ENCODE peak calls at places on chromosome 10, in five cellular contexts. X, L, J, O and H are unnamed samples.

GRCh38 chr10:116287906-116288501 is 15.0 kb upstream of the GFRA1 start:
- DNase-seq in X (no peak), L (peak), J (peak), O (no peak), H (peak)

GRCh38 chr10:120539076-120539475 is 82.0 kb downstream of the PLPP4 start:
- DNase-seq in X (no peak), L (peak), J (no peak), O (no peak), H (no peak)

GRCh38 chr10:118571123-118571522 is 24.3 kb downstream of the PRLHR start:
- DNase-seq in X (no peak), L (no peak), J (no peak), O (no peak), H (no peak)

GRCh38 chr10:35336084-35336831 is at the start of gene CCNY:
- DNase-seq in X (no peak), L (peak), J (no peak), O (peak), H (peak)

GRCh38 chr10:5582736-5583135 is 58.0 kb downstream of the CALML3 start:
- DNase-seq in X (no peak), L (no peak), J (no peak), O (no peak), H (no peak)

GRCh38 chr10:49106451-49106850 is 8.9 kb downstream of the VSTM4 start:
- DNase-seq in X (no peak), L (no peak), J (no peak), O (peak), H (peak)

GRCh38 chr10:6145414-6145978 is 56.7 kb downstream of the RBM17 start:
- DNase-seq in X (no peak), L (peak), J (no peak), O (no peak), H (no peak)

GRCh38 chr10:111648046-111648445 is 535.5 kb downstream of the GPAM start:
- DNase-seq in X (no peak), L (no peak), J (no peak), O (no peak), H (peak)

GRCh38 chr10:62467509-62467908 is 93.3 kb downstream of the ZNF365 start:
- DNase-seq in X (peak), L (no peak), J (peak), O (no peak), H (no peak)

GRCh38 chr10:12056758-12057157 is 12.0 kb upstream of the DHTKD1 start:
- DNase-seq in X (no peak), L (no peak), J (no peak), O (no peak), H (no peak)

GRCh38 chr10:21234761-21235160 is 290.7 kb downstream of the SKIDA1 start:
- DNase-seq in X (no peak), L (no peak), J (no peak), O (no peak), H (no peak)

GRCh38 chr10:92697663-92698511 is 8.1 kb downstream of the HHEX start:
- DNase-seq in X (no peak), L (no peak), J (no peak), O (no peak), H (no peak)

GRCh38 chr10:77926566-77927342 is at the start of gene DLG5:
- DNase-seq in X (no peak), L (peak), J (no peak), O (no peak), H (peak)

GRCh38 chr10:132803595-132804210 is 17.8 kb upstream of the NKX6-2 start:
- DNase-seq in X (no peak), L (no peak), J (no peak), O (no peak), H (no peak)

GRCh38 chr10:21364196-21365114 is 161.0 kb downstream of the SKIDA1 start:
- DNase-seq in X (peak), L (peak), J (peak), O (no peak), H (peak)

GRCh38 chr10:57880441-57881301 is 387.0 kb downstream of the IPMK start:
- DNase-seq in X (no peak), L (no peak), J (peak), O (no peak), H (peak)

GRCh38 chr10:78757542-78757941 is 311.2 kb upstream of the ZMIZ1 start:
- DNase-seq in X (peak), L (no peak), J (no peak), O (no peak), H (peak)

GRCh38 chr10:23826399-23826798 is 382.5 kb upstream of the KIAA1217 start:
- DNase-seq in X (peak), L (peak), J (peak), O (no peak), H (peak)

GRCh38 chr10:118567701-118568248 is 27.7 kb downstream of the PRLHR start:
- DNase-seq in X (no peak), L (no peak), J (no peak), O (no peak), H (no peak)

GRCh38 chr10:71705582-71705981 is 14.0 kb downstream of the C10orf105 start:
- DNase-seq in X (no peak), L (no peak), J (peak), O (no peak), H (peak)

GRCh38 chr10:131797626-131798025 is 103.2 kb upstream of the PPP2R2D start:
- DNase-seq in X (no peak), L (no peak), J (no peak), O (no peak), H (no peak)

GRCh38 chr10:110876000-110876399 is 4.3 kb downstream of the PDCD4 start:
- DNase-seq in X (no peak), L (no peak), J (no peak), O (no peak), H (no peak)

GRCh38 chr10:110077436-110078120 is 69.8 kb downstream of the ADD3 start:
- DNase-seq in X (no peak), L (no peak), J (no peak), O (peak), H (no peak)

GRCh38 chr10:70914316-70914864 is 26.0 kb upstream of the PCBD1 start:
- DNase-seq in X (no peak), L (no peak), J (no peak), O (no peak), H (no peak)

GRCh38 chr10:124071141-124071540 is 22.3 kb downstream of the CHST15 start:
- DNase-seq in X (no peak), L (no peak), J (no peak), O (no peak), H (no peak)

GRCh38 chr10:91076991-91077548 is 143.4 kb upstream of the PCGF5 start:
- DNase-seq in X (no peak), L (no peak), J (no peak), O (no peak), H (no peak)
- TF ChIP-seq CTCF in X (no peak), L (no peak), J (no peak), O (no peak), H (no peak)

DNA sequence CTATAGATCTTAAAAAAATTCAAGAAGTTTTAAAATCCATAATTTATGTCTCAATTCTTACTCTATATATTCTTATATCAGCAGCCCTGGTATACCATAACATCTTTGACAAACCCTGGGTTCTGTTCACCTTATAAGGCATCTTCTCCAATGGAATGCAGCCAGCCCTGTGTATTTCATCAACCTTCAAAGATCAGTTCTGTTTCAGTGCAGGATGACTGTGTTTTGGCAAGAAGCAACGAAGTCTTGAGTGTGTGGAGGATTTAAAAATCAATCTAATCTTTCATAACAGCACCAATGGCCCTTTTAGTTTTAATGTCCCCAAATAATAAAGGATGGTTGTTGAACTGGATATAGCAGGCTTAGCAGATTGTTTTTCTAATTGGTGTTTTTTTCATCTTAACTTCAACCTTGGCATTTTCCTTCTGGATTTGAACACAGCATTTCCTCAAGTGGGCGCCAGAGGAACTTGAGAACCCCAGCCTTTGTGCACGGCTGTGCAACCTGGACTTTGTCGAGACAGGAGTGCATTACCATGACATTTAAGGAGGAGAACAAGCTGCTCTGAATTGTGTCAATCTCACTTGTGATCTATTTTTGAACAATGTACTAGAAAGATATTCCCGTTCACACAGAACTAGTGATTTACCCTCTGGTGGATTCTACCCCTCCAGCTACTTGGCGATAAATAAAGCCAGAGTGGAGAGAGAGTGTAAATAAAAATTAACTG is 313.3 kb upstream of the AKR1E2 start:
- DNase-seq in X (no peak), L (no peak), J (peak), O (no peak), H (peak)
- TF ChIP-seq CTCF in X (peak), L (peak), J (peak), O (no peak), H (peak)

GRCh38 chr10:14806318-14806717 is 31.5 kb downstream of the CDNF start:
- DNase-seq in X (no peak), L (no peak), J (no peak), O (no peak), H (no peak)

GRCh38 chr10:14800397-14800796 is 25.7 kb upstream of the FAM107B start:
- DNase-seq in X (no peak), L (no peak), J (no peak), O (no peak), H (no peak)

GRCh38 chr10:14798631-14799030 is 23.9 kb upstream of the FAM107B start:
- DNase-seq in X (no peak), L (no peak), J (no peak), O (no peak), H (no peak)

GRCh38 chr10:14803827-14804226 is 29.1 kb upstream of the FAM107B start:
- DNase-seq in X (no peak), L (no peak), J (no peak), O (no peak), H (no peak)

GRCh38 chr10:14801693-14802092 is 27.0 kb upstream of the FAM107B start:
- DNase-seq in X (no peak), L (no peak), J (no peak), O (no peak), H (no peak)
- TF ChIP-seq CTCF in X (peak), L (no peak), J (no peak), O (no peak), H (no peak)

GRCh38 chr10:31927597-31928530 is 767 bp downstream of the ARHGAP12 start:
- DNase-seq in X (no peak), L (peak), J (peak), O (no peak), H (peak)

GRCh38 chr10:31926765-31927596 is 1.6 kb downstream of the ARHGAP12 start:
- DNase-seq in X (no peak), L (no peak), J (peak), O (no peak), H (no peak)

GRCh38 chr10:31929260-31929985 is 792 bp upstream of the ARHGAP12 start:
- DNase-seq in X (no peak), L (no peak), J (peak), O (no peak), H (peak)

GRCh38 chr10:31929986-31930675 is 1.5 kb upstream of the ARHGAP12 start:
- DNase-seq in X (no peak), L (no peak), J (no peak), O (no peak), H (no peak)

DNA sequence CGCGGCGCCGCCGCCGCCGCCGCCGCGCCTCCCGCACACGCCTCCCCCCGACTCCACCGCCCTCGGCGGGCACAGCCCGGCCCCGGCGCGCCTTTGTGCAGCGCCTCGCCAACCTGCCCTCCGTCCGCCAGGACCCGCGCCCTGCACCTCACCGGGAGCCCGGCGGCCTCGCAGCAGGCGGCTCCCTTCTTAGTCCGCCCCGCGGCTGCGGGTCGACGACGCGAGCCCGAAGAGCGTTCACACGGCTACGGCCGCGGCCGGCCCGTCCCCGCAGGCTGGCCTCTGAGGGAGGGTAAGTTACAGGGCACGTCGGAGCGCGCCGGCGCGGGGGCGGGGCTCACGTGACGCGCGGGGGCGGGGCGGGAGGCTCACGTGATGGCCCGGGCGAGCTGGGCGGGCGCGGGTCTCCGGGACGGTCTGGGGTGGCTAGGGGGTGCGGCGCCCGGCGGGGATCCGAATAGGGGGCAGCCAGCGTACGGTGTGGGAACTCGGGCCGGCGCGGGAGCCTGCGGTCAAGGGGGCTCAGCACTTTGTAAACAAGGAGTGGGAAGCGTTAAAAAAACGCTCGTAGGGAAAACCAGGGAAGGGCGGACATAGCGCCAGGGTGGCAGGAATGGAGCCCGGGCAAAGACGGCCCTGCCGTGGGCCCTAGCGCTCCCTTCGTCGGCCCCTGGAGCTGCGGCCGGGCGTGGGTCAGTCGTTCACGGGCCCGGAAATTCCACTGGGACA is at the start of gene ARHGAP12:
- DNase-seq in X (peak), L (peak), J (peak), O (peak), H (peak)
- TF ChIP-seq CTCF in X (no peak), L (no peak), J (no peak), O (no peak), H (no peak)

DNA sequence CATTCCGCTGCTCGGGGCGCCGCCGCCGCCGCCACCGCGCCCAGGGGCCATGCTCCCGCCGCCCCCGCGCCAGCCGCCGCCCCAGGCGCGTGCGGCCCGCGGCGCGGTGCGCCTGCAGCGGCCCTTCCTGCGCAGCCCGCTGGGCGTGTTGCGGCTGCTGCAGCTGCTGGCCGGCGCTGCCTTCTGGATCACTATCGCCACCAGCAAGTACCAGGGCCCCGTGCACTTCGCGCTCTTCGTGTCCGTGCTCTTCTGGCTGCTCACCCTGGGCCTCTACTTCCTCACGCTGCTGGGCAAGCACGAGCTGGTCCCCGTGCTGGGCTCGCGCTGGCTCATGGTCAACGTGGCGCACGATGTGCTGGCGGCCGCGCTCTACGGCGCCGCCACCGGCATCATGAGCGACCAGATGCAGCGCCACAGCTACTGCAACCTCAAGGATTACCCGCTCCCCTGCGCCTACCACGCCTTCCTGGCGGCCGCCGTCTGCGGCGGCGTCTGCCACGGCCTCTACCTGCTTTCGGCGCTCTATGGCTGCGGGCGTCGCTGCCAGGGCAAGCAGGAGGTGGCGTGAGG is 384 bp downstream of the MARVELD1 start:
- DNase-seq in X (no peak), L (peak), J (peak), O (peak), H (peak)
- TF ChIP-seq CTCF in X (peak), L (peak), J (peak), O (no peak), H (no peak)